ENCODE peak calls at places on chromosomes 6 and 20, in nine cellular contexts. O is HCT116; Y is ascending aorta; M is upper lobe of right lung; Z is right atrium auricular region; Q is neural progenitor cell; N is neuronal stem cell; G is CD8-positive, alpha-beta T cell; V is testis. S is an unnamed sample. For H3K36me3, the result is how much of the 10 kb centered on the place peaks cover.

GRCh38 chr6:136288566-136289326 is 900 bp downstream of the BCLAF1 start:
- DNase-seq in M (peak), Z (peak), V (peak), G (peak), Y (peak), N (peak), O (peak), Q (peak), S (peak)

GRCh38 chr20:39523405-39523804 is 561.3 kb downstream of the DHX35 start:
- DNase-seq in Y (no peak), N (no peak), V (no peak), O (no peak), M (no peak), G (no peak), Q (no peak), Z (no peak), S (no peak)

GRCh38 chr6:3731700-3732099 is 19.8 kb downstream of the PXDC1 start:
- DNase-seq in Z (no peak), V (no peak), O (no peak), G (no peak), Y (no peak), Q (no peak), N (no peak), M (no peak), S (no peak)

GRCh38 chr6:15798856-15799255 is 136.0 kb upstream of the DTNBP1 start:
- DNase-seq in O (no peak), N (no peak), M (no peak), Y (no peak), Q (no peak), G (no peak), Z (no peak), V (no peak), S (no peak)

GRCh38 chr6:138031850-138032249 is 75.4 kb downstream of the PERP start:
- DNase-seq in V (no peak), Q (no peak), O (no peak), N (no peak), M (no peak), Y (no peak), Z (no peak), G (no peak), S (no peak)

GRCh38 chr20:59351148-59352040 is 51.0 kb downstream of the EDN3 start:
- DNase-seq in Q (no peak), Y (no peak), M (no peak), Z (no peak), O (no peak), V (no peak), G (no peak), N (no peak), S (no peak)

GRCh38 chr20:60586417-60587105 is 628.3 kb downstream of the CDH26 start:
- DNase-seq in O (no peak), M (no peak), Z (no peak), N (no peak), Q (no peak), V (no peak), G (no peak), Y (no peak), S (no peak)

GRCh38 chr20:59340186-59340885 is 39.9 kb downstream of the EDN3 start:
- DNase-seq in N (no peak), O (no peak), Z (no peak), Q (no peak), V (no peak), M (no peak), G (no peak), Y (no peak), S (no peak)

GRCh38 chr6:22467645-22468044 is 101.7 kb upstream of the HDGFL1 start:
- DNase-seq in V (no peak), Z (no peak), Q (no peak), N (no peak), G (no peak), M (no peak), Y (no peak), O (no peak), S (no peak)

GRCh38 chr6:125503181-125503580 is 201.4 kb upstream of the HDDC2 start:
- DNase-seq in Y (no peak), N (no peak), O (no peak), M (no peak), Q (no peak), V (no peak), Z (no peak), G (no peak), S (no peak)

GRCh38 chr6:140623498-140623897 is 1249.0 kb upstream of the CITED2 start:
- DNase-seq in Q (no peak), O (peak), V (no peak), M (no peak), Z (no peak), G (no peak), Y (no peak), N (no peak), S (peak)

GRCh38 chr6:162715601-162716000 is 12.0 kb downstream of the PRKN start:
- DNase-seq in M (no peak), Z (no peak), G (no peak), N (no peak), Y (no peak), O (no peak), Q (no peak), V (no peak), S (no peak)

GRCh38 chr6:107699191-107700015 is 124.7 kb downstream of the SCML4 start:
- DNase-seq in G (no peak), N (no peak), Z (peak), Y (no peak), M (no peak), V (no peak), O (no peak), Q (no peak), S (no peak)

GRCh38 chr6:33915134-33915533 is 111.3 kb upstream of the MLN start:
- DNase-seq in Y (no peak), V (no peak), N (no peak), O (no peak), G (no peak), Z (no peak), Q (no peak), M (no peak), S (peak)

GRCh38 chr6:9103876-9104521 is 668.7 kb upstream of the SLC35B3 start:
- DNase-seq in M (no peak), V (no peak), Y (no peak), Q (no peak), N (no peak), G (no peak), Z (no peak), O (no peak), S (no peak)

DNA sequence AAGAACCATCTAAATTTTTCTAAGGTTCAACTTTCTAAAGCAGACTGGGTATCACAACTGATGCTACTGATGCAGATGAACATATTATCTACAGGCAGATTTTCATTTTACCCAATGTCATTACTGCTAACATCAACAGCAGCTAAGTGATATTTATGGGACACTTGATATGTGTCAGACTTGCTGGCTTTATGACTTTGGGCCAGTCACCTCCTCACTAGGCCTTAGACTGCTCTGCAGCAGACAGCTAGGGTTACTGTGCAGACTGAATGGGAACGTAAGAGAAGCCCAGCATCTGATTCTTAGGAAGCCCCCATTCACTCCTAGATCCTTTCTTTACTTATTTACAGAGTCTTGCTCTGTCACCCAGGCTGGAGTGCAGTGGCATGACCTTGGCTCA is 66.2 kb downstream of the MYH7B start:
- DNase-seq in G (no peak), O (no peak), Z (no peak), Q (no peak), N (no peak), M (no peak), V (no peak), Y (no peak), S (no peak)
- H3K36me3 ChIP-seq in G (under half), O (under half), Z (half or more), Q (under half), N (under half), M (half or more), V (under half), Y (under half), S (under half)

GRCh38 chr20:25212242-25212641 is 16.7 kb downstream of the ENTPD6 start:
- DNase-seq in M (no peak), V (no peak), N (no peak), Q (no peak), Z (no peak), O (no peak), Y (no peak), G (no peak), S (no peak)

GRCh38 chr20:25213566-25214415 is 18.3 kb downstream of the ENTPD6 start:
- DNase-seq in M (no peak), Z (no peak), O (no peak), G (no peak), Q (no peak), N (no peak), V (no peak), Y (peak), S (no peak)

GRCh38 chr20:25209400-25209799 is 13.9 kb downstream of the ENTPD6 start:
- DNase-seq in N (no peak), V (no peak), Y (no peak), Q (no peak), O (no peak), M (no peak), Z (peak), G (no peak), S (no peak)

GRCh38 chr20:25209911-25210310 is 14.4 kb downstream of the ENTPD6 start:
- DNase-seq in M (no peak), O (no peak), Z (no peak), N (no peak), Q (no peak), V (no peak), G (no peak), Y (peak), S (no peak)

GRCh38 chr20:25211273-25211672 is 15.8 kb downstream of the ENTPD6 start:
- DNase-seq in V (no peak), Y (no peak), M (no peak), O (no peak), Q (no peak), Z (no peak), G (no peak), N (no peak), S (no peak)
- H3K36me3 ChIP-seq in V (under half), Y (under half), M (half or more), O (under half), Q (under half), Z (half or more), G (under half), N (under half), S (under half)

DNA sequence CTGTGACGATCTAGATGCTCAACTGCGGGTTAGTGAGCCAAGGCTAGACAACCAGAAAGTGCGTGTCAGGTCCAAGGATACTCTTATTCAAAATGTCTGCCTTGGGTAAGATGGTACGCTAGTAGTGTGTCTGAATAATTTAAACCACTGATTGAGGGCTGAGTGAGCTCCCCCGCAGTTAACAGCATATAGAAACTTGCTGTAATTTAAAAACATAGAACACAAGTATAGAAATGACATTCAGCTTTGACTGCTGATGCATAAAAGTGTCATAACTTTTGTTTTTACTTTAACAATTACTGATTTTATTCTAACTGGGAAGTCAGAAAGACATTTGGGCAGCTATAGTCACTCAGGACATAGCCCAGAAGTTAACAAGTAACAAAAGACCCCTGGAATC is 45.6 kb upstream of the SLC22A1 start:
- DNase-seq in N (no peak), Q (no peak), Y (no peak), V (no peak), O (no peak), M (no peak), G (no peak), Z (no peak), S (no peak)
- H3K36me3 ChIP-seq in N (half or more), Q (under half), Y (half or more), V (under half), O (under half), M (half or more), G (half or more), Z (half or more), S (half or more)

GRCh38 chr6:112173401-112173800 is 81.0 kb downstream of the LAMA4 start:
- DNase-seq in O (no peak), Z (no peak), G (no peak), Y (no peak), Q (no peak), M (no peak), N (no peak), V (no peak), S (no peak)
- H3K36me3 ChIP-seq in O (under half), Z (half or more), G (under half), Y (under half), Q (under half), M (half or more), N (under half), V (under half), S (half or more)

DNA sequence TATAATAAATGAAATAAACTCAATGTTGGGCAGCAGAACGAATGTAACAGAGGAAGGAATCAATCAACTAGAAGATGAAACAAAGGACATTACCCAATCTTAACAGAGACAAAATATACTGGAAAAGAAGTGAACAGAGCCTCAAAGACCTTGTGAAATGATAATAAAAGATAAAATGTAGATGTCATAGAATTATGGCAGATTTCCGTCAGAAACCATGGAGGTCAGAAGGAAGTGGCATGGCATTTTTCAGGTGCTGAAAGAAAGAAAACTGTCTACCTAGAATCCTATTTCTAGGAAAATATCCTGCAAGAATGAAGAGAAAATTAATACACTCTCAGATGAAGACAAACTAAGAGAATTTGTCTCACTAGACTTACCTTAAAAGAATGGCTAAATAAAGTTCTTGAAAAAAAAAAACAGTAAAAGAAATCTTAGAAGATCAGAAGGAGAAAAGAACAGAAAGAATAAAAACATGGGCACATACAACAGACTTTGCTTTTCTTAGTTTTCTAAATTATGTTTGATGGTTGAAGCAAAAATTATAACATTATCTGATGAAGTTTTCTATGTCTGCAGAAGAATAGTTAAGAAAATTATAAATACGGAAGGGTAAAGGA is 23.4 kb upstream of the ZBTB2 start:
- DNase-seq in O (no peak), Z (no peak), M (no peak), Q (no peak), N (no peak), V (no peak), Y (no peak), G (no peak), S (no peak)
- H3K36me3 ChIP-seq in O (under half), Z (under half), M (half or more), Q (under half), N (under half), V (under half), Y (under half), G (under half), S (under half)

GRCh38 chr20:17441745-17442144 is 89.4 kb downstream of the BFSP1 start:
- DNase-seq in Z (no peak), O (no peak), Q (no peak), V (no peak), Y (no peak), N (no peak), M (no peak), G (no peak), S (no peak)

GRCh38 chr20:17438436-17439039 is 92.6 kb downstream of the BFSP1 start:
- DNase-seq in Z (no peak), N (no peak), V (no peak), Y (no peak), M (no peak), G (no peak), Q (no peak), O (no peak), S (no peak)

GRCh38 chr20:17439897-17440296 is 91.3 kb downstream of the BFSP1 start:
- DNase-seq in Q (no peak), M (no peak), V (no peak), N (no peak), G (no peak), Z (no peak), Y (no peak), O (no peak), S (no peak)

GRCh38 chr20:17436664-17437063 is 94.5 kb downstream of the BFSP1 start:
- DNase-seq in Y (no peak), Q (no peak), O (no peak), Z (no peak), G (no peak), M (no peak), N (no peak), V (no peak), S (no peak)

GRCh38 chr20:17437251-17437650 is 93.9 kb downstream of the BFSP1 start:
- DNase-seq in M (no peak), Z (no peak), O (no peak), N (no peak), Q (no peak), Y (no peak), V (no peak), G (no peak), S (no peak)
- H3K36me3 ChIP-seq in M (under half), Z (under half), O (under half), N (under half), Q (under half), Y (under half), V (under half), G (under half), S (under half)

GRCh38 chr6:36608788-36609563 is 14.8 kb downstream of the SRSF3 start:
- DNase-seq in M (no peak), Z (no peak), G (no peak), Q (no peak), Y (peak), V (no peak), O (no peak), N (no peak), S (peak)
- H3K36me3 ChIP-seq in M (half or more), Z (half or more), G (under half), Q (under half), Y (under half), V (under half), O (under half), N (under half), S (half or more)

S was measured in cardiac muscle cell.